ENCODE peak calls at places on chromosome 9, in six cellular contexts. H is K562, U is H1, J is GM12891, M is HepG2, P is GM12878. N is an unnamed sample.

GRCh38 chr9:127897194-127897692 is 2.2 kb downstream of the ST6GALNAC6 start:
- DNase-seq in H (peak; percentile 93), U (peak; percentile 82), J (peak; percentile 65), M (peak; percentile 95), P (no peak), N (no peak)

GRCh38 chr9:133529457-133529856 is 4.7 kb upstream of the MYMK start:
- DNase-seq in H (no peak), U (no peak), J (no peak), M (no peak), P (no peak), N (no peak)

GRCh38 chr9:21831841-21832509 is 29.5 kb downstream of the MTAP start:
- DNase-seq in H (no peak), U (no peak), J (no peak), M (no peak), P (peak; percentile 71), N (no peak)

GRCh38 chr9:123682746-123683145 is 247.2 kb downstream of the DENND1A start:
- DNase-seq in H (no peak), U (no peak), J (no peak), M (no peak), P (no peak), N (no peak)

GRCh38 chr9:4027616-4028015 is 272.3 kb downstream of the GLIS3 start:
- DNase-seq in H (no peak), U (no peak), J (no peak), M (no peak), P (no peak), N (no peak)

GRCh38 chr9:86947146-86948081 is at the start of gene GAS1:
- DNase-seq in H (peak; percentile 16), U (peak; percentile 82), J (peak; percentile 28), M (no peak), P (no peak), N (peak; percentile 33)

GRCh38 chr9:127927457-127928231 is 2.9 kb downstream of the PIP5KL1 start:
- DNase-seq in H (peak; percentile 93), U (peak; percentile 88), J (no peak), M (no peak), P (no peak), N (no peak)

GRCh38 chr9:20340161-20340861 is 282.0 kb downstream of the MLLT3 start:
- DNase-seq in H (no peak), U (peak; percentile 43), J (no peak), M (no peak), P (no peak), N (no peak)

GRCh38 chr9:119273325-119273904 is 95.8 kb downstream of the BRINP1 start:
- DNase-seq in H (no peak), U (no peak), J (no peak), M (no peak), P (no peak), N (no peak)

GRCh38 chr9:108569624-108570023 is 286.2 kb downstream of the ACTL7B start:
- DNase-seq in H (no peak), U (no peak), J (no peak), M (no peak), P (no peak), N (no peak)

GRCh38 chr9:4887556-4887955 is 94.8 kb downstream of the RCL1 start:
- DNase-seq in H (no peak), U (no peak), J (no peak), M (no peak), P (no peak), N (no peak)

GRCh38 chr9:95874989-95875304 is 544 bp upstream of the ERCC6L2 start:
- DNase-seq in H (peak; percentile 47), U (no peak), J (no peak), M (peak; percentile 7), P (no peak), N (peak; percentile 29)

GRCh38 chr9:112856843-112857242 is 33.8 kb downstream of the SLC46A2 start:
- DNase-seq in H (no peak), U (no peak), J (no peak), M (no peak), P (no peak), N (no peak)

GRCh38 chr9:136694163-136694864 is 7.1 kb upstream of the AGPAT2 start:
- DNase-seq in H (peak; percentile 85), U (peak; percentile 90), J (no peak), M (peak; percentile 33), P (no peak), N (peak; percentile 75)

GRCh38 chr9:92723801-92724323 is 40.8 kb downstream of the BICD2 start:
- DNase-seq in H (no peak), U (peak; percentile 31), J (no peak), M (no peak), P (no peak), N (no peak)

GRCh38 chr9:86893811-86894490 is 53.4 kb downstream of the GAS1 start:
- DNase-seq in H (no peak), U (peak; percentile 56), J (no peak), M (no peak), P (no peak), N (no peak)

GRCh38 chr9:111016046-111017026 is 21.9 kb downstream of the LPAR1 start:
- DNase-seq in H (no peak), U (no peak), J (no peak), M (no peak), P (no peak), N (no peak)
- TF ChIP-seq TAF1 in H (no peak), U (no peak), J (no peak), M (no peak), P (no peak), N (no peak)

GRCh38 chr9:37119907-37120839 is at the start of gene ZCCHC7:
- DNase-seq in H (peak; percentile 99), U (peak; percentile 97), J (peak; percentile 89), M (peak; percentile 87), P (peak; percentile 89), N (peak; percentile 89)
- TF ChIP-seq POLR2A in H (peak; percentile 96), U (peak; percentile 90), J (peak; percentile 79), M (peak; percentile 88), P (peak; percentile 92), N (peak; percentile 86)

GRCh38 chr9:698276-698675 is 143.2 kb upstream of the DMRT1 start:
- DNase-seq in H (no peak), U (no peak), J (no peak), M (no peak), P (no peak), N (no peak)
- TF ChIP-seq TAF1 in H (no peak), U (no peak), J (no peak), M (no peak), P (no peak), N (no peak)

GRCh38 chr9:6703898-6704639 is 53.7 kb upstream of the KDM4C start:
- DNase-seq in H (no peak), U (peak; percentile 94), J (peak; percentile 57), M (peak; percentile 68), P (no peak), N (peak; percentile 57)
- TF ChIP-seq POLR2A in H (no peak), U (peak; percentile 92), J (no peak), M (peak; percentile 45), P (peak; percentile 96), N (peak; percentile 61)

DNA sequence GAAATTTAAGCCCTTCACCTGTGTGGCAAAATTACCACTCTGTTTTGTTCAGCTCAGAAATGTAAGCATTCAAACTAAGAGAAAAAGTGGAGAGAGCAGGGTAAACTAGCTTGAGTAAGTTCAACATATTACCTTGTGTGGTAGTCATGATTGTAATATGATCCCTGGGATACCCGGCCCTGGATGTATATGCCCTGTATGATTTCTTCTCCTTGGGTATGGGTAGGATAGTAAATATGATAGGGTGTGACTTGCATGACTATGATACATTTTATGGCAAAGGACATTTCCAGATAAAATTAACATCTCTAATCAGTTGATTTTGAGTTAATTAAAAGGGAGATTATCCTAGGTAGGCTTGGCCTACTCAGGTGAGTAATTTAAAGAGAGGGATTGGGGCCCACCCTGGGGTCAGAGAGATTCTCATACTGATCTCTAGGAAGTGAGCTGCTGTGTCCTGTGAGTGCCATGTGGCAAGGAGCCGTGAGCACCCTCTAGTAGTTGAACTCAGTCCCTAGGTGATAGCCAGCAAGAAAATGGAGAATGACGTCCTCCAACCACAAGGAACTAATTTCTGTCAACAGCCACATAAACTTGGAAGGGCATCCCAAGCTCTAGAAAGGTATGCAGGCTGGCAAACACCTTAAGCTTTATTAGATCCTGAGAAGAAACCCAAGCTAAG is 62.2 kb upstream of the ANXA1 start:
- DNase-seq in H (no peak), U (no peak), J (no peak), M (no peak), P (no peak), N (no peak)
- TF ChIP-seq TAF1 in H (no peak), U (no peak), J (no peak), M (no peak), P (no peak), N (no peak)

DNA sequence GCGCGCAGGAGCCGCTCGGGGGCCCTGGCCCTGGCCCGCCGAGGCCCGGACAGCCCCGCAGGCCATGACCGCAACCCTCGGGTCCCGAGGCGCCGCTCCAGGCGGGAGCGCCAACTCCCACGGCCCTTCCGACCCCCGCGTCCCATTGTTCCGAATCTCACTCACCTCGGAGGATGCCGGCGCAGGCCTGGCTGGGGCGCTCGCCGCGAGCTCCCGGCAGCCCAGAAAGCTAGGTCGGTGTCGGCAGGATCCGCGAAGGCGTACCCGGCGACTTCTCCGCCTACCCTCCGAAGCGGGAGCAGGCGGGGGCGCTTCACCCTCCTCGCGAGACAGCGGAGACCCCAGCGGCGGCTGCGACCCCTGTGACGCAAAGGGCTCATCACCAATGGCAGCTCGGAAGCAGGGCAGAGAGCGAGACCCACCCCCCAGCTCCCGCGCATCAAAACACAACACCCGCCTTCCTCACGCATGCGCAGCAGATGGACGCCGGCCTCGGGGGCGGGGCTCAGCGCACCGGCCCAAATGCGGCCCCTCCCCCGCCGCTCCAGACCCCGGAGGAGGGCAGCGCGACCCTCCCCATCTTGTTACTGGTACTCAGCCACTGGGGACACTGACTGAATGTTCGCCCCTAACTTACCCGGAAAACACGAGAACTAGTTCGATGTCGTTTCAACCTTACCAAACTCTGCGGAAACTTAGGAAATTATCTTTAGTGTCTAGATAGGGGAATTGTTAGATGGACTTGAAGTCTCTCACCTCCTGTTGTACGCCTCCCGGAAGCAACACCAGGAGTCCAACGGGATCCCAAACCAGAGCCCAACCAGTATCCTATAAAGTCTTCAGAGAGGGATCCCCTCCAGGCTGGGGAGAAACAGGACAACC is 1.3 kb upstream of the SMIM27 start:
- DNase-seq in H (peak; percentile 90), U (peak; percentile 97), J (peak; percentile 92), M (peak; percentile 93), P (peak; percentile 64), N (peak; percentile 94)
- TF ChIP-seq POLR2A in H (peak; percentile 52), U (peak; percentile 86), J (no peak), M (peak; percentile 56), P (peak; percentile 75), N (peak; percentile 39)

DNA sequence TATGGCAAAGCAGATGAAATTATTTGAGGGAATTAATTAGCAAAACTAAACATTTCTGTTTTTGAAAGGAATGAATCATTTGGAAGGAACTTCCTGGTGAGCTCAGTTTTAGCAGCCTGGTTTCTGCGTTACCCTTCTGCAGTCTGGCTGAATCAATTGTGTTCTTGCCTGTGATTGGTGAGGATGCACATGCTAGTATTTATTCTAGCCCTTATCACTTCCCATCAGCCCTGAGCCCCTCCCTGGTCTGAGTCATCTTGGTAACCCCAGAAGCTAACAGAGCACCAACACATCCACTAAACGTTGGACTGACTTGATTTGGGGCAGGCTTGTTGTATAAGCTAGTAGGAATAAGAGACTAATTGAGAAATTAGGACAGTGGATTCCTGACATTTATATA is 6.6 kb downstream of the TJP2 start:
- DNase-seq in H (peak; percentile 85), U (no peak), J (no peak), M (peak; percentile 93), P (no peak), N (no peak)
- TF ChIP-seq TAF1 in H (no peak), U (no peak), J (no peak), M (no peak), P (no peak), N (no peak)

N was measured in GM12892.